ENCODE peak calls at places on chromosomes 6 and 20, in ten cellular contexts. One of them, this sample, is unnamed.

GRCh38 chr20:31517373-31517772 is 3.1 kb downstream of the HM13 start:
- DNase-seq in lower leg skin: peak; percentile 89
- DNase-seq in A549: peak; percentile 69
- DNase-seq in MM.1S: no peak
- DNase-seq in GM23248: peak; percentile 89
- DNase-seq in IMR-90: peak; percentile 58
- DNase-seq in dorsolateral prefrontal cortex: no peak
- DNase-seq in aorta: peak; percentile 70
- DNase-seq in DND-41: peak; percentile 38
- DNase-seq in CD8-positive, alpha-beta T cell: no peak
- DNase-seq in this sample: no peak

GRCh38 chr6:157984686-157985225 is 3.1 kb downstream of the SYNJ2 start:
- DNase-seq in lower leg skin: no peak
- DNase-seq in A549: no peak
- DNase-seq in MM.1S: no peak
- DNase-seq in GM23248: no peak
- DNase-seq in IMR-90: no peak
- DNase-seq in dorsolateral prefrontal cortex: no peak
- DNase-seq in aorta: no peak
- DNase-seq in DND-41: peak; percentile 52
- DNase-seq in CD8-positive, alpha-beta T cell: no peak
- DNase-seq in this sample: peak; percentile 37

GRCh38 chr6:73969982-73970960 is 274.3 kb downstream of the CD109 start:
- DNase-seq in lower leg skin: no peak
- DNase-seq in A549: peak; percentile 10
- DNase-seq in MM.1S: peak; percentile 28
- DNase-seq in GM23248: peak; percentile 78
- DNase-seq in IMR-90: peak; percentile 67
- DNase-seq in dorsolateral prefrontal cortex: no peak
- DNase-seq in aorta: no peak
- DNase-seq in DND-41: no peak
- DNase-seq in CD8-positive, alpha-beta T cell: no peak
- DNase-seq in this sample: peak; percentile 29

GRCh38 chr6:19231878-19232519 is 605.2 kb upstream of the ID4 start:
- DNase-seq in lower leg skin: no peak
- DNase-seq in A549: no peak
- DNase-seq in MM.1S: no peak
- DNase-seq in GM23248: no peak
- DNase-seq in IMR-90: no peak
- DNase-seq in dorsolateral prefrontal cortex: no peak
- DNase-seq in aorta: peak; percentile 20
- DNase-seq in DND-41: no peak
- DNase-seq in CD8-positive, alpha-beta T cell: no peak
- DNase-seq in this sample: no peak

GRCh38 chr20:56689852-56690485 is 60.9 kb downstream of the TFAP2C start:
- DNase-seq in lower leg skin: no peak
- DNase-seq in A549: no peak
- DNase-seq in MM.1S: peak; percentile 40
- DNase-seq in GM23248: peak; percentile 82
- DNase-seq in IMR-90: no peak
- DNase-seq in dorsolateral prefrontal cortex: no peak
- DNase-seq in aorta: no peak
- DNase-seq in DND-41: no peak
- DNase-seq in CD8-positive, alpha-beta T cell: no peak
- DNase-seq in this sample: peak; percentile 46

GRCh38 chr6:82216549-82216948 is 31.0 kb downstream of the IBTK start:
- DNase-seq in lower leg skin: no peak
- DNase-seq in A549: no peak
- DNase-seq in MM.1S: no peak
- DNase-seq in GM23248: no peak
- DNase-seq in IMR-90: no peak
- DNase-seq in dorsolateral prefrontal cortex: no peak
- DNase-seq in aorta: no peak
- DNase-seq in DND-41: no peak
- DNase-seq in CD8-positive, alpha-beta T cell: no peak
- DNase-seq in this sample: no peak

GRCh38 chr20:10925767-10926166 is 252.0 kb upstream of the JAG1 start:
- DNase-seq in lower leg skin: no peak
- DNase-seq in A549: no peak
- DNase-seq in MM.1S: no peak
- DNase-seq in GM23248: peak; percentile 18
- DNase-seq in IMR-90: peak; percentile 49
- DNase-seq in dorsolateral prefrontal cortex: no peak
- DNase-seq in aorta: no peak
- DNase-seq in DND-41: no peak
- DNase-seq in CD8-positive, alpha-beta T cell: no peak
- DNase-seq in this sample: no peak

GRCh38 chr20:59141818-59142581 is 21.6 kb upstream of the ZNF831 start:
- DNase-seq in lower leg skin: no peak
- DNase-seq in A549: no peak
- DNase-seq in MM.1S: no peak
- DNase-seq in GM23248: peak; percentile 11
- DNase-seq in IMR-90: peak; percentile 2
- DNase-seq in dorsolateral prefrontal cortex: no peak
- DNase-seq in aorta: no peak
- DNase-seq in DND-41: peak; percentile 26
- DNase-seq in CD8-positive, alpha-beta T cell: no peak
- DNase-seq in this sample: no peak

GRCh38 chr6:48074368-48074767 is 36.6 kb downstream of the PTCHD4 start:
- DNase-seq in lower leg skin: no peak
- DNase-seq in A549: no peak
- DNase-seq in MM.1S: no peak
- DNase-seq in GM23248: peak; percentile 24
- DNase-seq in IMR-90: no peak
- DNase-seq in dorsolateral prefrontal cortex: no peak
- DNase-seq in aorta: no peak
- DNase-seq in DND-41: no peak
- DNase-seq in CD8-positive, alpha-beta T cell: no peak
- DNase-seq in this sample: no peak

GRCh38 chr6:48069280-48069679 is 41.7 kb downstream of the PTCHD4 start:
- DNase-seq in lower leg skin: no peak
- DNase-seq in A549: no peak
- DNase-seq in MM.1S: no peak
- DNase-seq in GM23248: peak; percentile 25
- DNase-seq in IMR-90: peak; percentile 4
- DNase-seq in dorsolateral prefrontal cortex: no peak
- DNase-seq in aorta: no peak
- DNase-seq in DND-41: no peak
- DNase-seq in CD8-positive, alpha-beta T cell: no peak
- DNase-seq in this sample: no peak

GRCh38 chr6:48067148-48067709 is 43.8 kb downstream of the PTCHD4 start:
- DNase-seq in lower leg skin: no peak
- DNase-seq in A549: no peak
- DNase-seq in MM.1S: no peak
- DNase-seq in GM23248: no peak
- DNase-seq in IMR-90: no peak
- DNase-seq in dorsolateral prefrontal cortex: no peak
- DNase-seq in aorta: no peak
- DNase-seq in DND-41: no peak
- DNase-seq in CD8-positive, alpha-beta T cell: no peak
- DNase-seq in this sample: no peak

GRCh38 chr6:48071833-48072232 is 39.2 kb downstream of the PTCHD4 start:
- DNase-seq in lower leg skin: no peak
- DNase-seq in A549: no peak
- DNase-seq in MM.1S: no peak
- DNase-seq in GM23248: no peak
- DNase-seq in IMR-90: no peak
- DNase-seq in dorsolateral prefrontal cortex: no peak
- DNase-seq in aorta: no peak
- DNase-seq in DND-41: no peak
- DNase-seq in CD8-positive, alpha-beta T cell: no peak
- DNase-seq in this sample: no peak

GRCh38 chr6:48068326-48069191 is 42.4 kb downstream of the PTCHD4 start:
- DNase-seq in lower leg skin: no peak
- DNase-seq in A549: peak; percentile 2
- DNase-seq in MM.1S: no peak
- DNase-seq in GM23248: peak; percentile 23
- DNase-seq in IMR-90: no peak
- DNase-seq in dorsolateral prefrontal cortex: peak; percentile 53
- DNase-seq in aorta: peak; percentile 40
- DNase-seq in DND-41: no peak
- DNase-seq in CD8-positive, alpha-beta T cell: no peak
- DNase-seq in this sample: no peak
- H3K4me3 ChIP-seq in lower leg skin: no peak overlapping the region
- H3K4me3 ChIP-seq in A549: peak overlapping the region; percentile 47
- H3K4me3 ChIP-seq in MM.1S: no peak overlapping the region
- H3K4me3 ChIP-seq in GM23248: peak overlapping the region; percentile 47
- H3K4me3 ChIP-seq in IMR-90: peak overlapping the region; percentile 37
- H3K4me3 ChIP-seq in dorsolateral prefrontal cortex: peak overlapping the region; percentile 56
- H3K4me3 ChIP-seq in aorta: no peak overlapping the region
- H3K4me3 ChIP-seq in DND-41: no peak overlapping the region
- H3K4me3 ChIP-seq in CD8-positive, alpha-beta T cell: no peak overlapping the region
- H3K4me3 ChIP-seq in this sample: peak overlapping the region; percentile 35

DNA sequence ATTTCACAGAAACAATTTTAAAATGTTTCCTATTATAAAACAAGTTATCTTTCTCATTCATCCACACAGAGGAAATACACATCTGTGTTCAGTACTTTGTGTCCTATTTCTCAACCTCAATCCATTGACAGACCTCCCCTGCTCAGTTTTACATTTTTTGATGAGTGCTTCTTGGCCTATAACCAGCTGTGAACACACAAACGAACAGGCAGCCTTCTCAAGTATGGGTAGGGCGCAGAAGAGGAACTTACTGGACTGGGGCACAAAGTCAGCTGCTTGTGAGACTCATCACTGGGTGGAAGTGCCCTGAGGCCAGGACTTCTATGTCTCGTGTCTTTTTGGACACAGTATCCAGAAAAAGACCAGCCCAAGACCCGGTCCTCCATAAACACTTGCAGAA is 2.8 kb downstream of the RPS6KA2 start:
- DNase-seq in lower leg skin: peak; percentile 88
- DNase-seq in A549: no peak
- DNase-seq in MM.1S: no peak
- DNase-seq in GM23248: peak; percentile 79
- DNase-seq in IMR-90: peak; percentile 69
- DNase-seq in dorsolateral prefrontal cortex: no peak
- DNase-seq in aorta: no peak
- DNase-seq in DND-41: no peak
- DNase-seq in CD8-positive, alpha-beta T cell: no peak
- DNase-seq in this sample: no peak
- H3K4me3 ChIP-seq in lower leg skin: no peak overlapping the region
- H3K4me3 ChIP-seq in A549: no peak overlapping the region
- H3K4me3 ChIP-seq in MM.1S: no peak overlapping the region
- H3K4me3 ChIP-seq in GM23248: peak overlapping the region; percentile 8
- H3K4me3 ChIP-seq in IMR-90: no peak overlapping the region
- H3K4me3 ChIP-seq in dorsolateral prefrontal cortex: no peak overlapping the region
- H3K4me3 ChIP-seq in aorta: no peak overlapping the region
- H3K4me3 ChIP-seq in DND-41: no peak overlapping the region
- H3K4me3 ChIP-seq in CD8-positive, alpha-beta T cell: no peak overlapping the region
- H3K4me3 ChIP-seq in this sample: no peak overlapping the region

GRCh38 chr6:40586369-40586768 is 795 bp downstream of the LRFN2 start:
- DNase-seq in lower leg skin: no peak
- DNase-seq in A549: no peak
- DNase-seq in MM.1S: no peak
- DNase-seq in GM23248: no peak
- DNase-seq in IMR-90: no peak
- DNase-seq in dorsolateral prefrontal cortex: no peak
- DNase-seq in aorta: no peak
- DNase-seq in DND-41: peak; percentile 16
- DNase-seq in CD8-positive, alpha-beta T cell: no peak
- DNase-seq in this sample: no peak

GRCh38 chr6:40587240-40588069 is at the start of gene LRFN2:
- DNase-seq in lower leg skin: peak; percentile 93
- DNase-seq in A549: peak; percentile 39
- DNase-seq in MM.1S: peak; percentile 74
- DNase-seq in GM23248: peak; percentile 86
- DNase-seq in IMR-90: peak; percentile 53
- DNase-seq in dorsolateral prefrontal cortex: peak; percentile 65
- DNase-seq in aorta: peak; percentile 76
- DNase-seq in DND-41: peak; percentile 85
- DNase-seq in CD8-positive, alpha-beta T cell: peak; percentile 40
- DNase-seq in this sample: peak; percentile 57

GRCh38 chr6:40585661-40586269 is 1.4 kb downstream of the LRFN2 start:
- DNase-seq in lower leg skin: no peak
- DNase-seq in A549: no peak
- DNase-seq in MM.1S: no peak
- DNase-seq in GM23248: no peak
- DNase-seq in IMR-90: no peak
- DNase-seq in dorsolateral prefrontal cortex: no peak
- DNase-seq in aorta: no peak
- DNase-seq in DND-41: peak; percentile 35
- DNase-seq in CD8-positive, alpha-beta T cell: no peak
- DNase-seq in this sample: no peak

GRCh38 chr6:40588070-40588384 is 863 bp upstream of the LRFN2 start:
- DNase-seq in lower leg skin: no peak
- DNase-seq in A549: no peak
- DNase-seq in MM.1S: no peak
- DNase-seq in GM23248: no peak
- DNase-seq in IMR-90: no peak
- DNase-seq in dorsolateral prefrontal cortex: no peak
- DNase-seq in aorta: no peak
- DNase-seq in DND-41: no peak
- DNase-seq in CD8-positive, alpha-beta T cell: no peak
- DNase-seq in this sample: no peak

GRCh38 chr6:40586800-40587201 is 363 bp downstream of the LRFN2 start:
- DNase-seq in lower leg skin: no peak
- DNase-seq in A549: no peak
- DNase-seq in MM.1S: no peak
- DNase-seq in GM23248: peak; percentile 34
- DNase-seq in IMR-90: no peak
- DNase-seq in dorsolateral prefrontal cortex: no peak
- DNase-seq in aorta: no peak
- DNase-seq in DND-41: no peak
- DNase-seq in CD8-positive, alpha-beta T cell: no peak
- DNase-seq in this sample: no peak
- H3K4me3 ChIP-seq in lower leg skin: no peak overlapping the region
- H3K4me3 ChIP-seq in A549: peak overlapping the region; percentile 60
- H3K4me3 ChIP-seq in MM.1S: peak overlapping the region; percentile 60
- H3K4me3 ChIP-seq in GM23248: peak overlapping the region; percentile 68
- H3K4me3 ChIP-seq in IMR-90: no peak overlapping the region
- H3K4me3 ChIP-seq in dorsolateral prefrontal cortex: peak overlapping the region; percentile 70
- H3K4me3 ChIP-seq in aorta: peak overlapping the region; percentile 16
- H3K4me3 ChIP-seq in DND-41: peak overlapping the region; percentile 18
- H3K4me3 ChIP-seq in CD8-positive, alpha-beta T cell: peak overlapping the region; percentile 53
- H3K4me3 ChIP-seq in this sample: peak overlapping the region; percentile 56

GRCh38 chr6:11535801-11536230 is 1.7 kb upstream of the TMEM170B start:
- DNase-seq in lower leg skin: no peak
- DNase-seq in A549: no peak
- DNase-seq in MM.1S: peak; percentile 19
- DNase-seq in GM23248: peak; percentile 62
- DNase-seq in IMR-90: peak; percentile 46
- DNase-seq in dorsolateral prefrontal cortex: no peak
- DNase-seq in aorta: no peak
- DNase-seq in DND-41: peak; percentile 14
- DNase-seq in CD8-positive, alpha-beta T cell: no peak
- DNase-seq in this sample: no peak

GRCh38 chr6:11538049-11538798 is 675 bp downstream of the TMEM170B start:
- DNase-seq in lower leg skin: peak; percentile 88
- DNase-seq in A549: peak; percentile 8
- DNase-seq in MM.1S: no peak
- DNase-seq in GM23248: peak; percentile 52
- DNase-seq in IMR-90: no peak
- DNase-seq in dorsolateral prefrontal cortex: peak; percentile 50
- DNase-seq in aorta: peak; percentile 57
- DNase-seq in DND-41: peak; percentile 48
- DNase-seq in CD8-positive, alpha-beta T cell: peak; percentile 7
- DNase-seq in this sample: peak; percentile 28

GRCh38 chr6:11538799-11539468 is 1.4 kb downstream of the TMEM170B start:
- DNase-seq in lower leg skin: no peak
- DNase-seq in A549: no peak
- DNase-seq in MM.1S: no peak
- DNase-seq in GM23248: peak; percentile 3
- DNase-seq in IMR-90: no peak
- DNase-seq in dorsolateral prefrontal cortex: no peak
- DNase-seq in aorta: no peak
- DNase-seq in DND-41: no peak
- DNase-seq in CD8-positive, alpha-beta T cell: no peak
- DNase-seq in this sample: no peak

GRCh38 chr6:11537229-11538048 is at the start of gene TMEM170B:
- DNase-seq in lower leg skin: peak; percentile 98
- DNase-seq in A549: peak; percentile 62
- DNase-seq in MM.1S: peak; percentile 90
- DNase-seq in GM23248: peak; percentile 85
- DNase-seq in IMR-90: peak; percentile 81
- DNase-seq in dorsolateral prefrontal cortex: peak; percentile 96
- DNase-seq in aorta: peak; percentile 97
- DNase-seq in DND-41: peak; percentile 96
- DNase-seq in CD8-positive, alpha-beta T cell: peak; percentile 97
- DNase-seq in this sample: peak; percentile 92

GRCh38 chr6:11536795-11537194 is 754 bp upstream of the TMEM170B start:
- DNase-seq in lower leg skin: no peak
- DNase-seq in A549: no peak
- DNase-seq in MM.1S: peak; percentile 10
- DNase-seq in GM23248: peak; percentile 8
- DNase-seq in IMR-90: no peak
- DNase-seq in dorsolateral prefrontal cortex: no peak
- DNase-seq in aorta: peak; percentile 48
- DNase-seq in DND-41: peak; percentile 15
- DNase-seq in CD8-positive, alpha-beta T cell: no peak
- DNase-seq in this sample: no peak
- H3K4me3 ChIP-seq in lower leg skin: peak overlapping the region; percentile 63
- H3K4me3 ChIP-seq in A549: peak overlapping the region; percentile 77
- H3K4me3 ChIP-seq in MM.1S: peak overlapping the region; percentile 88
- H3K4me3 ChIP-seq in GM23248: peak overlapping the region; percentile 73
- H3K4me3 ChIP-seq in IMR-90: peak overlapping the region; percentile 76
- H3K4me3 ChIP-seq in dorsolateral prefrontal cortex: peak overlapping the region; percentile 93
- H3K4me3 ChIP-seq in aorta: peak overlapping the region; percentile 72
- H3K4me3 ChIP-seq in DND-41: peak overlapping the region; percentile 43
- H3K4me3 ChIP-seq in CD8-positive, alpha-beta T cell: peak overlapping the region; percentile 85
- H3K4me3 ChIP-seq in this sample: peak overlapping the region; percentile 65

This sample was measured in Jurkat, Clone E6-1.